ENCODE peak calls at places on chromosomes 7 and 10, in eight cellular contexts. E is tibial nerve; K is HL-60; R is B cell; X is mucosa of gallbladder; U is hepatocyte; L is GM03348; Y is stimulated activated CD8-positive, alpha-beta memory T cell treated with anti-CD3 and anti-CD28 coated beads, Interleukin-15, amount 100 ng/mL, for 1 hour. Q is an unnamed sample.

GRCh38 chr7:26399309-26399610 is 107.6 kb downstream of the SNX10 start:
- DNase-seq in E (no peak), K (no peak), R (no peak), X (no peak), U (peak; percentile 39), L (no peak), Y (no peak), Q (peak; percentile 56)

GRCh38 chr10:20406607-20407188 is 490.4 kb downstream of the NEBL start:
- DNase-seq in E (no peak), K (no peak), R (no peak), X (no peak), U (no peak), L (no peak), Y (no peak), Q (no peak)

GRCh38 chr7:47460251-47460989 is 121.5 kb downstream of the TNS3 start:
- DNase-seq in E (no peak), K (no peak), R (no peak), X (no peak), U (peak; percentile 71), L (no peak), Y (no peak), Q (no peak)

GRCh38 chr10:81843042-81843441 is 32.0 kb upstream of the NRG3 start:
- DNase-seq in E (no peak), K (no peak), R (no peak), X (no peak), U (no peak), L (no peak), Y (no peak), Q (no peak)

GRCh38 chr7:127485482-127485881 is 93.0 kb upstream of the ZNF800 start:
- DNase-seq in E (no peak), K (no peak), R (no peak), X (no peak), U (no peak), L (no peak), Y (no peak), Q (no peak)

GRCh38 chr10:90915141-90916075 is 5.5 kb downstream of the ANKRD1 start:
- DNase-seq in E (no peak), K (no peak), R (no peak), X (no peak), U (no peak), L (no peak), Y (no peak), Q (no peak)

GRCh38 chr10:126065751-126066150 is 169.4 kb downstream of the FANK1 start:
- DNase-seq in E (no peak), K (no peak), R (no peak), X (no peak), U (no peak), L (no peak), Y (no peak), Q (no peak)

GRCh38 chr10:110725809-110726641 is 81.9 kb downstream of the RBM20 start:
- DNase-seq in E (no peak), K (no peak), R (no peak), X (no peak), U (peak; percentile 30), L (peak; percentile 52), Y (no peak), Q (no peak)

GRCh38 chr10:103188853-103189252 is 4.2 kb downstream of the NT5C2 start:
- DNase-seq in E (no peak), K (no peak), R (no peak), X (no peak), U (no peak), L (peak; percentile 39), Y (no peak), Q (no peak)

GRCh38 chr10:51542863-51543262 is 156.5 kb downstream of the CSTF2T start:
- DNase-seq in E (peak; percentile 12), K (no peak), R (no peak), X (no peak), U (no peak), L (no peak), Y (no peak), Q (no peak)

GRCh38 chr10:22386396-22386928 is 41.2 kb downstream of the SPAG6 start:
- DNase-seq in E (no peak), K (no peak), R (no peak), X (no peak), U (no peak), L (no peak), Y (no peak), Q (no peak)

GRCh38 chr10:14670551-14671240 is 104.0 kb downstream of the FAM107B start:
- DNase-seq in E (no peak), K (no peak), R (no peak), X (peak; percentile 30), U (peak; percentile 58), L (peak; percentile 40), Y (no peak), Q (no peak)

GRCh38 chr7:98119257-98119918 is 12.7 kb downstream of the LMTK2 start:
- DNase-seq in E (no peak), K (no peak), R (no peak), X (no peak), U (peak; percentile 58), L (peak; percentile 77), Y (no peak), Q (no peak)

GRCh38 chr10:77526861-77527617 is 110.6 kb downstream of the KCNMA1 start:
- DNase-seq in E (no peak), K (no peak), R (no peak), X (no peak), U (no peak), L (no peak), Y (no peak), Q (no peak)

GRCh38 chr7:30880090-30880704 is 31.5 kb upstream of the AQP1 start:
- DNase-seq in E (no peak), K (no peak), R (no peak), X (no peak), U (no peak), L (peak; percentile 38), Y (no peak), Q (no peak)

GRCh38 chr10:43059336-43059720 is 17.5 kb upstream of the RET start:
- DNase-seq in E (no peak), K (no peak), R (no peak), X (no peak), U (no peak), L (no peak), Y (no peak), Q (peak; percentile 24)

GRCh38 chr10:12376211-12376610 is 26.9 kb downstream of the CAMK1D start:
- DNase-seq in E (no peak), K (no peak), R (no peak), X (no peak), U (no peak), L (no peak), Y (no peak), Q (no peak)

GRCh38 chr7:51351661-51352060 is 35.1 kb upstream of the COBL start:
- DNase-seq in E (peak; percentile 11), K (no peak), R (no peak), X (no peak), U (no peak), L (peak; percentile 57), Y (no peak), Q (no peak)

GRCh38 chr10:78470267-78471103 is 436.8 kb downstream of the RPS24 start:
- DNase-seq in E (no peak), K (no peak), R (no peak), X (peak; percentile 8), U (no peak), L (no peak), Y (no peak), Q (no peak)

GRCh38 chr10:103812431-103812830 is 42.9 kb downstream of the SH3PXD2A start:
- DNase-seq in E (no peak), K (no peak), R (no peak), X (peak; percentile 39), U (no peak), L (no peak), Y (no peak), Q (no peak)

GRCh38 chr7:47100815-47101435 is 481.0 kb downstream of the TNS3 start:
- DNase-seq in E (peak; percentile 16), K (peak; percentile 17), R (no peak), X (no peak), U (peak; percentile 71), L (peak; percentile 81), Y (no peak), Q (peak; percentile 74)

Q was measured in lower lobe of right lung.